ENCODE peak calls at places on chromosomes 6 and 20, in five cellular contexts. O is GM19239, W is sigmoid colon, U is hippocampal formation, N is HuH-7.5. T is an unnamed sample.

GRCh38 chr20:49446808-49447207 is 35.7 kb downstream of the KCNB1 start:
- DNase-seq in U (peak), O (no peak), W (peak), N (no peak), T (peak)

GRCh38 chr6:136526196-136526930 is 23.9 kb downstream of the MAP7 start:
- DNase-seq in N (no peak), O (no peak), W (peak), U (peak), T (peak)

GRCh38 chr6:53623497-53623896 is 42.1 kb downstream of the KLHL31 start:
- DNase-seq in O (no peak), W (no peak), U (no peak), N (no peak), T (no peak)

GRCh38 chr20:21719592-21720214 is 14.2 kb downstream of the PAX1 start:
- DNase-seq in N (peak), W (peak), U (peak), O (no peak), T (no peak)

GRCh38 chr6:26158581-26159416 is 71.6 kb downstream of the HFE start:
- DNase-seq in O (no peak), W (peak), N (no peak), U (no peak), T (no peak)

GRCh38 chr6:18515767-18516166 is 128.6 kb downstream of the RNF144B start:
- DNase-seq in O (no peak), W (no peak), N (no peak), U (no peak), T (no peak)

GRCh38 chr6:36820700-36821580 is 18.3 kb downstream of the CPNE5 start:
- DNase-seq in U (no peak), N (no peak), O (no peak), W (no peak), T (no peak)

GRCh38 chr20:48676125-48676524 is 151.7 kb downstream of the PREX1 start:
- DNase-seq in N (no peak), O (no peak), W (no peak), U (no peak), T (no peak)

GRCh38 chr20:22385602-22386299 is 198.6 kb downstream of the FOXA2 start:
- DNase-seq in W (no peak), U (no peak), O (no peak), N (peak), T (no peak)

GRCh38 chr20:37823276-37823980 is 79.5 kb upstream of the VSTM2L start:
- DNase-seq in W (no peak), O (no peak), U (no peak), N (no peak), T (no peak)

GRCh38 chr20:53916173-53916512 is 154.3 kb downstream of the BCAS1 start:
- DNase-seq in U (no peak), W (no peak), N (no peak), O (no peak), T (no peak)

GRCh38 chr6:37176268-37177082 is 6.5 kb downstream of the PIM1 start:
- DNase-seq in N (no peak), O (no peak), W (no peak), U (no peak), T (no peak)

GRCh38 chr20:1567392-1568165 is 10.1 kb upstream of the SIRPD start:
- DNase-seq in N (no peak), O (no peak), W (no peak), U (no peak), T (no peak)

GRCh38 chr6:140436023-140436811 is 1061.8 kb upstream of the CITED2 start:
- DNase-seq in N (no peak), W (no peak), U (no peak), O (no peak), T (no peak)

GRCh38 chr6:127554435-127555006 is 22.5 kb upstream of the C6orf58 start:
- DNase-seq in O (no peak), N (peak), U (no peak), W (no peak), T (no peak)

GRCh38 chr20:50645253-50646068 is 45.9 kb downstream of the RIPOR3 start:
- DNase-seq in N (peak), W (peak), O (no peak), U (no peak), T (no peak)

GRCh38 chr6:70592391-70593117 is 25.8 kb downstream of the SDHAF4 start:
- DNase-seq in N (no peak), W (no peak), O (no peak), U (no peak), T (no peak)

GRCh38 chr20:1949306-1949705 is 44.6 kb downstream of the PDYN start:
- DNase-seq in O (no peak), W (peak), N (no peak), U (no peak), T (no peak)

GRCh38 chr20:1122388-1123315 is 4.2 kb downstream of the PSMF1 start:
- DNase-seq in W (no peak), U (no peak), O (no peak), N (no peak), T (peak)

GRCh38 chr6:156909212-156910010 is 132.2 kb downstream of the ARID1B start:
- DNase-seq in O (no peak), W (no peak), N (no peak), U (no peak), T (no peak)

GRCh38 chr6:52635049-52635577 is 35.8 kb upstream of the TMEM14A start:
- DNase-seq in U (no peak), N (no peak), W (no peak), O (no peak), T (no peak)

GRCh38 chr20:53900380-53900999 is 169.9 kb downstream of the BCAS1 start:
- DNase-seq in U (no peak), N (no peak), W (no peak), O (no peak), T (no peak)

GRCh38 chr20:22905667-22906066 is 129.4 kb upstream of the SSTR4 start:
- DNase-seq in U (peak), W (peak), O (no peak), N (no peak), T (no peak)

GRCh38 chr6:150733726-150734125 is 131.8 kb upstream of the MTHFD1L start:
- DNase-seq in U (no peak), N (no peak), O (no peak), W (no peak), T (no peak)

GRCh38 chr6:149077208-149077607 is 240.3 kb upstream of the TAB2 start:
- DNase-seq in N (no peak), U (no peak), O (no peak), W (no peak), T (no peak)

T was measured in C1 segment of cervical spinal cord.